ENCODE peak calls at places on chromosomes 13 and 19, in six cellular contexts. B is prostate gland, F is K562, U is HL-60, Z is HepG2, D is suprapubic skin. J is an unnamed sample.

GRCh38 chr19:50333737-50334617 is 4.8 kb upstream of the KCNC3 start:
- DNase-seq in B (peak), F (peak), U (peak), Z (no peak), D (no peak), J (peak)

GRCh38 chr13:98484289-98485219 is 92.4 kb downstream of the STK24 start:
- DNase-seq in B (peak), F (peak), U (peak), Z (peak), D (peak), J (peak)

GRCh38 chr19:6087074-6087506 is 23.2 kb downstream of the RFX2 start:
- DNase-seq in B (no peak), F (peak), U (no peak), Z (peak), D (no peak), J (no peak)

GRCh38 chr13:80884031-80884785 is 543.3 kb upstream of the SPRY2 start:
- DNase-seq in B (no peak), F (no peak), U (no peak), Z (no peak), D (no peak), J (no peak)

GRCh38 chr13:67554296-67554695 is 324.2 kb upstream of the PCDH9 start:
- DNase-seq in B (no peak), F (peak), U (peak), Z (no peak), D (no peak), J (no peak)

GRCh38 chr19:17872251-17873001 is 681 bp downstream of the SLC5A5 start:
- DNase-seq in B (no peak), F (no peak), U (no peak), Z (no peak), D (no peak), J (no peak)

GRCh38 chr19:1780272-1780957 is 27.1 kb downstream of the ONECUT3 start:
- DNase-seq in B (no peak), F (peak), U (no peak), Z (peak), D (no peak), J (no peak)

GRCh38 chr19:57664269-57665127 is 4.2 kb upstream of the ZSCAN4 start:
- DNase-seq in B (peak), F (peak), U (peak), Z (peak), D (no peak), J (peak)

GRCh38 chr13:52359534-52359933 is 46.4 kb downstream of the THSD1 start:
- DNase-seq in B (no peak), F (no peak), U (no peak), Z (no peak), D (no peak), J (no peak)

GRCh38 chr19:6044056-6044805 is 66.1 kb downstream of the RFX2 start:
- DNase-seq in B (no peak), F (no peak), U (no peak), Z (no peak), D (peak), J (no peak)

GRCh38 chr13:77975358-77976042 is 56.9 kb upstream of the EDNRB start:
- DNase-seq in B (no peak), F (no peak), U (no peak), Z (no peak), D (no peak), J (no peak)

GRCh38 chr19:46731584-46731983 is 14.3 kb upstream of the FKRP start:
- DNase-seq in B (no peak), F (peak), U (peak), Z (no peak), D (no peak), J (no peak)

GRCh38 chr19:1935484-1936208 is 5.3 kb upstream of the CSNK1G2 start:
- DNase-seq in B (no peak), F (peak), U (peak), Z (peak), D (no peak), J (no peak)

GRCh38 chr19:29277107-29277506 is 64.2 kb upstream of the UQCRFS1 start:
- DNase-seq in B (no peak), F (no peak), U (peak), Z (no peak), D (no peak), J (no peak)

GRCh38 chr19:6707658-6708018 is 12.8 kb downstream of the C3 start:
- DNase-seq in B (no peak), F (no peak), U (no peak), Z (no peak), D (no peak), J (no peak)

GRCh38 chr19:7673995-7674667 is 2.8 kb upstream of the MCEMP1 start:
- DNase-seq in B (no peak), F (peak), U (peak), Z (peak), D (peak), J (peak)

GRCh38 chr13:44417446-44417845 is 43.8 kb downstream of the SERP2 start:
- DNase-seq in B (no peak), F (no peak), U (no peak), Z (peak), D (no peak), J (no peak)

GRCh38 chr13:31045621-31046081 is 113.2 kb downstream of the TEX26 start:
- DNase-seq in B (no peak), F (peak), U (peak), Z (peak), D (peak), J (peak)

GRCh38 chr13:83085186-83085900 is 796.9 kb downstream of the SLITRK1 start:
- DNase-seq in B (no peak), F (no peak), U (no peak), Z (no peak), D (no peak), J (no peak)

GRCh38 chr13:45833663-45834062 is 17.9 kb downstream of the SIAH3 start:
- DNase-seq in B (peak), F (no peak), U (no peak), Z (no peak), D (no peak), J (no peak)

GRCh38 chr19:1832046-1832663 is 16.1 kb downstream of the REXO1 start:
- DNase-seq in B (no peak), F (no peak), U (no peak), Z (no peak), D (no peak), J (no peak)

GRCh38 chr13:51590231-51590630 is 6.0 kb downstream of the WDFY2 start:
- DNase-seq in B (no peak), F (no peak), U (no peak), Z (no peak), D (no peak), J (no peak)

GRCh38 chr13:42696191-42696590 is 85.2 kb upstream of the FAM216B start:
- DNase-seq in B (no peak), F (no peak), U (no peak), Z (no peak), D (no peak), J (no peak)

GRCh38 chr19:51697169-51697776 is 4.1 kb downstream of the SPACA6 start:
- DNase-seq in B (no peak), F (no peak), U (no peak), Z (no peak), D (no peak), J (peak)

GRCh38 chr13:52842440-52842839 is 6.0 kb downstream of the PCDH8 start:
- DNase-seq in B (no peak), F (no peak), U (no peak), Z (peak), D (no peak), J (no peak)

GRCh38 chr19:39823693-39824092 is 10.3 kb downstream of the DYRK1B start:
- DNase-seq in B (no peak), F (no peak), U (no peak), Z (no peak), D (no peak), J (no peak)

GRCh38 chr13:42970824-42971669 is 21.0 kb downstream of the EPSTI1 start:
- DNase-seq in B (no peak), F (peak), U (peak), Z (peak), D (no peak), J (peak)

GRCh38 chr13:99301056-99301838 is 6.0 kb downstream of the GPR183 start:
- DNase-seq in B (no peak), F (no peak), U (no peak), Z (no peak), D (no peak), J (no peak)

GRCh38 chr13:95624020-95624419 is 20.5 kb downstream of the DZIP1 start:
- DNase-seq in B (no peak), F (peak), U (peak), Z (peak), D (no peak), J (no peak)

GRCh38 chr19:33447336-33448158 is 74.0 kb downstream of the CEBPG start:
- DNase-seq in B (no peak), F (no peak), U (peak), Z (no peak), D (peak), J (no peak)

GRCh38 chr13:34347784-34348573 is 530.0 kb downstream of the RFC3 start:
- DNase-seq in B (peak), F (no peak), U (no peak), Z (peak), D (no peak), J (peak)

GRCh38 chr19:15195381-15195964 is 5.3 kb downstream of the NOTCH3 start:
- DNase-seq in B (peak), F (no peak), U (no peak), Z (no peak), D (peak), J (peak)

GRCh38 chr19:33492090-33492489 is 29.5 kb downstream of the PEPD start:
- DNase-seq in B (no peak), F (no peak), U (no peak), Z (no peak), D (no peak), J (no peak)

GRCh38 chr13:37925878-37926473 is 56.4 kb upstream of the TRPC4 start:
- DNase-seq in B (no peak), F (no peak), U (no peak), Z (no peak), D (no peak), J (no peak)

GRCh38 chr13:30676672-30677071 is 58.7 kb upstream of the ALOX5AP start:
- DNase-seq in B (no peak), F (peak), U (no peak), Z (peak), D (no peak), J (no peak)

GRCh38 chr13:20383058-20383457 is 142.6 kb downstream of the CRYL1 start:
- DNase-seq in B (no peak), F (no peak), U (no peak), Z (no peak), D (no peak), J (no peak)

GRCh38 chr13:79413521-79413920 is 7.5 kb upstream of the RBM26 start:
- DNase-seq in B (no peak), F (no peak), U (no peak), Z (no peak), D (no peak), J (no peak)

GRCh38 chr13:22311734-22312404 is 641.0 kb downstream of the FGF9 start:
- DNase-seq in B (no peak), F (no peak), U (no peak), Z (no peak), D (no peak), J (no peak)

DNA sequence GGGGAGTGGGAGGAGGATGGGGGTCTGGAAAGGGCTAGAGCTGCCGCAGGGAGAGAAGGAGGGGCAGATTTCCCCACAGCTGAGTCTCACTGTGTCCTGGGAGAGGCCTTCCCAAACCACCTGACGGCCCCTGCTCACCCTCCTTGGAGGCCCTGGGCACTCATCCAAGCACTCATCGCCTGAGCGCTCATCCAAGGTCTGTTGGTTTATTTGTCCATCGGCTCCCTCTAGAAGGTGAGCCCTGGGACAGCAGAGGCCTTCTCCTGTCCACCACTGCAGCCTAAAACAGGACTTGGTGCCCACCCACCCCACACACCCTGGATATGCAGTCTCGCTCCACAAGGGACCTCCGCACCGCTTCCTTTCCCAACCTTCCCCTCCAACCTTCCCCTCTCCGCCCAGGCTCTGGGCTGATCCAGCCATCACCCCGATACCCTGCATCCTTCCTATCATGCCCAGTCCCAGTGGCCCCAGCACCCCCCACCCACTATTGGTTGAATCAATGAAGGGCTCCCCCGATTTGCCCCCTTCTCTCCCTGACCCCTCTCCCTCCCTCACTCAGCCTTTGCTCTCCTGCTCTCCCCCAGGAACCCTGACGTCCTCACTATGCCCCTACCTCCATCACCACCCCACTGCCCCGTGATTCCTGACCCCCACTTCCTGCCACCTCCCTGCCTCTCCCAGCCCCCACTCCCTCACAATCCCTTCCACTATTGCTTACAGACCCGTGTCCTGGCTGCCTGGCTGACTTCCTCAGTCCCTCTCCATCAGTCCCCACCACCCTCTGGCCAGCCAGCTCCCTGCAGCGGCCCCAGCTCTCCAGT is 1.6 kb downstream of the UBXN6 start:
- DNase-seq in B (peak), F (peak), U (peak), Z (peak), D (peak), J (no peak)
- TF ChIP-seq CTCF in B (peak), F (peak), U (no peak), Z (peak), D (no peak), J (no peak)

GRCh38 chr13:101631403-101631802 is 178.9 kb downstream of the ITGBL1 start:
- DNase-seq in B (no peak), F (no peak), U (no peak), Z (no peak), D (no peak), J (no peak)
- TF ChIP-seq POLR2AphosphoS5 in B (no peak), F (no peak), U (no peak), Z (no peak), D (no peak), J (no peak)

GRCh38 chr19:43594710-43595604 is 977 bp downstream of the IRGQ start:
- DNase-seq in B (peak), F (peak), U (peak), Z (peak), D (peak), J (peak)

GRCh38 chr19:43595605-43595998 is 332 bp downstream of the IRGQ start:
- DNase-seq in B (no peak), F (no peak), U (no peak), Z (no peak), D (no peak), J (no peak)

GRCh38 chr19:43596842-43597461 is 557 bp downstream of the ZNF576 start:
- DNase-seq in B (no peak), F (no peak), U (peak), Z (no peak), D (no peak), J (no peak)

GRCh38 chr19:43594081-43594697 is 1.7 kb downstream of the IRGQ start:
- DNase-seq in B (no peak), F (no peak), U (no peak), Z (no peak), D (no peak), J (no peak)

GRCh38 chr19:43595999-43596841 is at the start of the genes IRGQ and ZNF576:
- DNase-seq in B (peak), F (peak), U (peak), Z (peak), D (peak), J (peak)
- TF ChIP-seq CTCF in B (no peak), F (no peak), U (no peak), Z (peak), D (no peak), J (no peak)

GRCh38 chr19:48631254-48631653 is 5.9 kb downstream of the DBP start:
- DNase-seq in B (no peak), F (no peak), U (no peak), Z (no peak), D (peak), J (no peak)
- TF ChIP-seq POLR2AphosphoS5 in B (no peak), F (no peak), U (no peak), Z (peak), D (no peak), J (no peak)

DNA sequence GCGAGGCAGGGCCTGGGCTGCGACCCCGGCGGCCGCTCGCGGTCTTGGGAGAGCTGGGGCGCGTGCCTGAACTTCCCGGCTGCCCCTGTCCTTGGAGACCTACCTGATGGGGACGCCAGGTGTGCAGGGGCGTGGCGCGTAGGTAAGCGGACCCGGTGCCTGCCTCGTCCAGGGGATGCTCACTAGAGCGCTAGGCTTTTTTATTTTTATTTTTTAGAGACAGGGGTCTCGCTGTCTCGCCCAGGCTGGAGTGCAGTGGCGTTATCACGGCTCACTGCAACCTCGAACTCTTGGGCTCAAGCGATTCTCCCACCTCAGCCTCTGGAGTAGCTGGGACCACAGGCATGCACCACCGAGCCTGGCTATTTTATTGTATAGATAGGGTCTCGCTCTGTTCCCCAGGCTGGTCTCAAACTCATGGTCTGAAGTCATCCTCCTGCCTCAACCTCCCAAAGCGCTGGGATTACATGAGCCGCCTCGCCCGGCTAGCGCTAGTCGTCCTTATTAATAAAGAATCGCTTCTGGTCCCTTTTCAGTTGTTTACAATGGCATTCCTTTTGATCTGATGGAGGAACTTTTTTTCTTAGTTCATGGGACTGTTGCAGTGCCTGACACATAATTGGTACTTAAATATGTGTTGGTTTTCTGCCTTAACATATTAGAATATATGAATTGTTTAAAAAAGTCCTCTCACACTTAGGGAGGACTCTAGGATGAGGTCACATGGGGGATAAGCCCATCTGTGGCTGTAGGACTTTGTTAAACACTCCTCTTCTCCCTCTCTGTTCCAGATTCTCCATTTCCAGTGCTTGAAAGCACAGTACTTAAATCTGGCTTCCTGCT is 812 bp downstream of the DPY19L3 start:
- DNase-seq in B (peak), F (peak), U (no peak), Z (no peak), D (peak), J (no peak)
- TF ChIP-seq CTCF in B (peak), F (no peak), U (no peak), Z (no peak), D (no peak), J (no peak)

GRCh38 chr19:13860679-13861391 is 16.1 kb upstream of the NANOS3 start:
- DNase-seq in B (no peak), F (no peak), U (no peak), Z (no peak), D (no peak), J (no peak)

GRCh38 chr19:13864223-13864512 is 12.8 kb upstream of the NANOS3 start:
- DNase-seq in B (no peak), F (no peak), U (no peak), Z (no peak), D (no peak), J (no peak)

GRCh38 chr19:13861714-13862531 is 15.0 kb upstream of the NANOS3 start:
- DNase-seq in B (peak), F (peak), U (peak), Z (peak), D (peak), J (peak)

GRCh38 chr19:13859361-13859880 is 17.5 kb upstream of the NANOS3 start:
- DNase-seq in B (no peak), F (peak), U (no peak), Z (no peak), D (no peak), J (no peak)

DNA sequence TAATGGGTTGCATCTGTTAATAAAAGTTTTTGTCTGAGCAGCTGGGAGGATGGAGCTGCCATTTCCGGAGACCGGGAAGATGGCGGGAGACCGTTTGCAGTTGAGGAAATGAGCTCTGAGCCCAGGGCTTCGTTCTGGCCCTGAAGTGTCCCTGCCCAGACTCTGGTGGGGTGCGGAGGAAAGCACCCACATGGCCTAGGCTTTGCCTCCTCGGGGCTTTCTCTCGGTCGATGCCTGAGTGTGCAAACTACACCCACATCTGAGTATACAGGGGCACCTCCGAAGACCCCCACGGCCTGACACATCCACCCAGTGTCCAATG is 15.6 kb upstream of the NANOS3 start:
- DNase-seq in B (no peak), F (no peak), U (no peak), Z (no peak), D (no peak), J (no peak)
- TF ChIP-seq POLR2AphosphoS5 in B (no peak), F (no peak), U (no peak), Z (no peak), D (no peak), J (no peak)

DNA sequence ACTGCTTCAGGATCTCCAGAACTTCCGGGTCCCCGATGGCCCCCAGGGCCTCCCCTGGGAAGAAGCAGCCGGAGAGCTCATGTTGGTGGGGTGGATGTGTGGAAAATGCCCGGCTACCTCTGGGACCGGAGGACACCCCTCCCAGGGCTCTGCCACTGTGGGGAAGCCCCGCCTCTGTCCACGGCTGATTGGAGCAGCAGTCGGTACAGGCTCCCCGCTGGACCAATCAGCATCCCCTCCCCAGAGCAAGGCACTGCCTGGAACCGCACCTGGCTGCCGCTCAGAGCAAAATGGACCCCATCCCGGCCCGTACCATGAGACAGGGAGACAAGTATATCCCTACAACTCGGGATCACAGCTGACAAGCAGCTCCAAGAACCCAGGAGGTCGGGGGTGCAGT is 6.4 kb downstream of the DOHH start:
- DNase-seq in B (no peak), F (peak), U (no peak), Z (no peak), D (no peak), J (peak)
- TF ChIP-seq CTCF in B (no peak), F (no peak), U (no peak), Z (no peak), D (no peak), J (no peak)